ENCODE peak calls at places on chromosome 1, in six cellular contexts. H is ELR, X is RPMI8226, A is SW480, D is T-helper 9 cell, I is NCI-H1105. V is an unnamed sample.

GRCh38 chr1:43622471-43622870 is 27.5 kb upstream of the KDM4A start:
- DNase-seq in A (no peak), I (no peak), H (no peak), X (no peak), D (no peak), V (no peak)

GRCh38 chr1:60615661-60616060 is 466.7 kb upstream of the NFIA start:
- DNase-seq in I (no peak), X (no peak), A (no peak), D (no peak), H (no peak), V (no peak)

GRCh38 chr1:33918368-33918767 is 54.5 kb downstream of the HMGB4 start:
- DNase-seq in I (no peak), X (no peak), D (no peak), A (peak), H (peak), V (no peak)

GRCh38 chr1:40788561-40789341 is 5.2 kb downstream of the KCNQ4 start:
- DNase-seq in A (no peak), D (no peak), X (no peak), I (no peak), H (no peak), V (no peak)

GRCh38 chr1:37189111-37189510 is 154.8 kb upstream of the GRIK3 start:
- DNase-seq in A (no peak), X (no peak), I (peak), H (no peak), D (no peak), V (no peak)

GRCh38 chr1:173213665-173214064 is 6.5 kb upstream of the TNFSF4 start:
- DNase-seq in D (no peak), A (no peak), I (no peak), H (peak), X (no peak), V (no peak)

GRCh38 chr1:77511440-77511840 is 171.0 kb downstream of the ZZZ3 start:
- DNase-seq in X (no peak), I (no peak), A (no peak), D (no peak), H (peak), V (peak)

GRCh38 chr1:218494449-218494852 is 149.3 kb downstream of the TGFB2 start:
- DNase-seq in A (no peak), H (no peak), D (no peak), X (no peak), I (peak), V (no peak)

GRCh38 chr1:151534662-151535278 is 5.3 kb upstream of the TUFT1 start:
- DNase-seq in I (peak), H (peak), X (peak), A (peak), D (peak), V (no peak)